ENCODE peak calls at places on chromosomes 12 and 14, in nine cellular contexts. K, V, W, D, P, A, C, S and I are unnamed samples.

GRCh38 chr12:99619389-99620158 is 28.0 kb upstream of the GARIN6 start:
- DNase-seq in K (no peak), V (no peak), W (peak), D (peak), P (no peak), A (no peak), C (no peak), S (peak), I (no peak)

GRCh38 chr14:68712703-68713370 is 80.0 kb downstream of the ZFP36L1 start:
- DNase-seq in K (no peak), V (no peak), W (no peak), D (no peak), P (no peak), A (no peak), C (no peak), S (no peak), I (peak)

GRCh38 chr12:100794441-100795192 is at the start of gene ANO4:
- DNase-seq in K (no peak), V (no peak), W (peak), D (peak), P (no peak), A (no peak), C (no peak), S (no peak), I (no peak)

GRCh38 chr14:20986811-20987210 is 3.0 kb upstream of the METTL17 start:
- DNase-seq in K (no peak), V (no peak), W (no peak), D (peak), P (no peak), A (no peak), C (peak), S (peak), I (no peak)

GRCh38 chr14:64811676-64812075 is 68.0 kb downstream of the SPTB start:
- DNase-seq in K (no peak), V (no peak), W (no peak), D (no peak), P (no peak), A (no peak), C (no peak), S (no peak), I (no peak)

GRCh38 chr12:27797301-27798025 is 17.4 kb upstream of the MANSC4 start:
- DNase-seq in K (no peak), V (no peak), W (no peak), D (no peak), P (no peak), A (no peak), C (no peak), S (no peak), I (no peak)

GRCh38 chr12:127355061-127355820 is 911.7 kb upstream of the TMEM132C start:
- DNase-seq in K (no peak), V (no peak), W (peak), D (peak), P (no peak), A (no peak), C (no peak), S (no peak), I (no peak)

GRCh38 chr14:95014036-95014435 is 143.3 kb downstream of the DICER1 start:
- DNase-seq in K (no peak), V (no peak), W (no peak), D (no peak), P (no peak), A (no peak), C (no peak), S (no peak), I (no peak)

GRCh38 chr12:53626702-53627169 is 554 bp upstream of the ATF7 start:
- DNase-seq in K (no peak), V (no peak), W (no peak), D (no peak), P (no peak), A (no peak), C (no peak), S (no peak), I (no peak)

GRCh38 chr12:81360916-81361315 is 283.0 kb downstream of the ACSS3 start:
- DNase-seq in K (no peak), V (no peak), W (no peak), D (no peak), P (no peak), A (no peak), C (no peak), S (no peak), I (no peak)

GRCh38 chr12:120346031-120346430 is 18.5 kb upstream of the PLA2G1B start:
- DNase-seq in K (no peak), V (no peak), W (no peak), D (no peak), P (no peak), A (no peak), C (no peak), S (no peak), I (no peak)

GRCh38 chr12:132560831-132561783 is 49.3 kb downstream of the LRCOL1 start:
- DNase-seq in K (peak), V (no peak), W (peak), D (peak), P (peak), A (peak), C (peak), S (peak), I (no peak)

GRCh38 chr12:77218278-77218677 is 152.9 kb upstream of the E2F7 start:
- DNase-seq in K (no peak), V (no peak), W (no peak), D (no peak), P (no peak), A (no peak), C (no peak), S (no peak), I (no peak)

GRCh38 chr14:20606190-20606901 is 15.2 kb upstream of the RNASE12 start:
- DNase-seq in K (no peak), V (no peak), W (peak), D (peak), P (no peak), A (peak), C (no peak), S (no peak), I (no peak)

GRCh38 chr12:107402041-107403022 is 283.3 kb upstream of the PWP1 start:
- DNase-seq in K (no peak), V (no peak), W (peak), D (peak), P (peak), A (peak), C (no peak), S (no peak), I (no peak)

GRCh38 chr12:113050808-113051207 is 5.7 kb upstream of the DTX1 start:
- DNase-seq in K (no peak), V (no peak), W (no peak), D (no peak), P (no peak), A (no peak), C (no peak), S (no peak), I (no peak)

GRCh38 chr12:19945559-19946485 is 422.5 kb upstream of the PDE3A start:
- DNase-seq in K (no peak), V (no peak), W (no peak), D (peak), P (no peak), A (no peak), C (no peak), S (peak), I (no peak)

GRCh38 chr12:107365703-107366102 is 272.4 kb upstream of the CRY1 start:
- DNase-seq in K (no peak), V (no peak), W (no peak), D (no peak), P (no peak), A (no peak), C (no peak), S (no peak), I (no peak)

GRCh38 chr12:119817944-119818343 is 59.2 kb downstream of the CIT start:
- DNase-seq in K (no peak), V (no peak), W (no peak), D (no peak), P (no peak), A (no peak), C (no peak), S (no peak), I (no peak)

GRCh38 chr12:131766382-131767107 is 55.7 kb downstream of the SFSWAP start:
- DNase-seq in K (no peak), V (no peak), W (no peak), D (no peak), P (no peak), A (no peak), C (no peak), S (no peak), I (no peak)

GRCh38 chr12:71888521-71888920 is 49.0 kb downstream of the TBC1D15 start:
- DNase-seq in K (no peak), V (no peak), W (no peak), D (no peak), P (no peak), A (no peak), C (no peak), S (no peak), I (no peak)